ENCODE peak calls at places on chromosomes 1 and 21, in seven cellular contexts. Q, F, E, I, W, U and N are unnamed samples.

GRCh38 chr1:115665746-115666145 is 24.0 kb downstream of the VANGL1 start:
- DNase-seq in U (no peak), I (no peak), Q (no peak), E (no peak), W (no peak), F (no peak), N (no peak)

GRCh38 chr21:37208056-37208705 is 59.0 kb downstream of the VPS26C start:
- DNase-seq in U (peak), W (no peak), F (no peak), E (no peak), I (no peak), Q (no peak), N (no peak)

GRCh38 chr21:46314441-46315020 is 9.1 kb downstream of the C21orf58 start:
- DNase-seq in E (no peak), Q (no peak), I (no peak), W (no peak), U (no peak), F (no peak), N (no peak)

GRCh38 chr1:93288558-93288957 is 57.1 kb upstream of the DR1 start:
- DNase-seq in E (no peak), I (peak), Q (no peak), F (no peak), U (peak), W (no peak), N (no peak)

GRCh38 chr1:4528590-4528989 is 125.8 kb upstream of the AJAP1 start:
- DNase-seq in Q (no peak), I (no peak), E (no peak), F (no peak), W (no peak), U (no peak), N (no peak)

GRCh38 chr1:8468751-8469150 is 150.8 kb downstream of the SLC45A1 start:
- DNase-seq in F (no peak), E (no peak), U (no peak), I (no peak), Q (no peak), W (no peak), N (no peak)

GRCh38 chr21:27694667-27695066 is 727.8 kb upstream of the ADAMTS5 start:
- DNase-seq in W (no peak), I (no peak), Q (no peak), F (no peak), E (no peak), U (no peak), N (no peak)

GRCh38 chr1:35449334-35450008 is 107.7 kb downstream of the KIAA0319L start:
- DNase-seq in F (peak), I (peak), W (peak), Q (peak), E (no peak), U (peak), N (peak)

GRCh38 chr1:221458430-221459156 is 283.3 kb downstream of the DUSP10 start:
- DNase-seq in W (no peak), F (peak), I (peak), Q (peak), U (no peak), E (no peak), N (no peak)

GRCh38 chr1:145963218-145964019 is 956 bp downstream of the ANKRD34A start:
- DNase-seq in U (peak), E (no peak), Q (no peak), I (peak), W (peak), F (no peak), N (no peak)